ENCODE peak calls at places on chromosomes 1 and 21, in ten cellular contexts. P is psoas muscle; D is stimulated activated CD4-positive, alpha-beta T cell treated with anti-CD3 and anti-CD28 coated beads, Interleukin-15, amount 100 ng/mL, for 1 hour; X is brain pericyte; J is T-cell; R is esophagus squamous epithelium; M is activated CD8-positive, alpha-beta memory T cell treated with anti-CD3 and anti-CD28 coated beads for 4 hours; W is skeletal muscle cell; A is WTC11; Q is prostate gland. H is an unnamed sample.

GRCh38 chr1:3896396-3897000 is 3.6 kb downstream of the C1orf174 start:
- DNase-seq in P (no peak), D (no peak), X (no peak), J (no peak), R (no peak), M (no peak), W (no peak), A (no peak), Q (no peak), H (no peak)

GRCh38 chr1:112998592-112999235 is 42.7 kb upstream of the SLC16A1 start:
- DNase-seq in P (peak; percentile 51), D (no peak), X (peak; percentile 75), J (no peak), R (no peak), M (no peak), W (peak; percentile 49), A (no peak), Q (no peak), H (no peak)

GRCh38 chr1:219244864-219245263 is 71.2 kb downstream of the LYPLAL1 start:
- DNase-seq in P (no peak), D (no peak), X (no peak), J (no peak), R (no peak), M (no peak), W (no peak), A (no peak), Q (no peak), H (no peak)

GRCh38 chr1:187079330-187079729 is 250.6 kb downstream of the PLA2G4A start:
- DNase-seq in P (no peak), D (no peak), X (no peak), J (no peak), R (no peak), M (no peak), W (no peak), A (no peak), Q (no peak), H (no peak)

GRCh38 chr1:243686149-243686548 is 163.9 kb downstream of the AKT3 start:
- DNase-seq in P (no peak), D (no peak), X (no peak), J (no peak), R (no peak), M (no peak), W (no peak), A (no peak), Q (no peak), H (no peak)

GRCh38 chr1:32291145-32291707 is 657 bp upstream of the HDAC1 start:
- DNase-seq in P (no peak), D (no peak), X (no peak), J (no peak), R (no peak), M (no peak), W (peak; percentile 5), A (no peak), Q (no peak), H (no peak)

GRCh38 chr21:31873696-31874599 is 1.1 kb downstream of the HUNK start:
- DNase-seq in P (peak; percentile 66), D (no peak), X (no peak), J (peak; percentile 8), R (no peak), M (no peak), W (no peak), A (peak; percentile 74), Q (peak; percentile 10), H (no peak)

GRCh38 chr1:100902365-100902764 is 6.5 kb downstream of the SLC30A7 start:
- DNase-seq in P (no peak), D (no peak), X (no peak), J (no peak), R (no peak), M (no peak), W (no peak), A (no peak), Q (no peak), H (no peak)

GRCh38 chr21:44400791-44401385 is 47.5 kb downstream of the TRPM2 start:
- DNase-seq in P (no peak), D (no peak), X (no peak), J (no peak), R (no peak), M (no peak), W (no peak), A (no peak), Q (no peak), H (no peak)

GRCh38 chr1:30923597-30923996 is 15.0 kb upstream of the SDC3 start:
- DNase-seq in P (no peak), D (no peak), X (no peak), J (no peak), R (no peak), M (no peak), W (no peak), A (no peak), Q (no peak), H (no peak)

GRCh38 chr1:52168373-52169080 is 26.6 kb downstream of the ZFYVE9 start:
- DNase-seq in P (no peak), D (no peak), X (no peak), J (no peak), R (no peak), M (no peak), W (no peak), A (no peak), Q (no peak), H (no peak)

GRCh38 chr1:111161843-111162242 is 21.8 kb downstream of the CEPT1 start:
- DNase-seq in P (no peak), D (no peak), X (no peak), J (no peak), R (no peak), M (no peak), W (no peak), A (no peak), Q (no peak), H (no peak)

GRCh38 chr1:26411624-26412074 is 1.0 kb downstream of the LIN28A start:
- DNase-seq in P (no peak), D (no peak), X (no peak), J (no peak), R (no peak), M (no peak), W (no peak), A (peak; percentile 66), Q (no peak), H (no peak)

GRCh38 chr1:12153181-12153785 is 13.5 kb upstream of the TNFRSF1B start:
- DNase-seq in P (peak; percentile 36), D (no peak), X (no peak), J (no peak), R (peak; percentile 27), M (no peak), W (peak; percentile 56), A (no peak), Q (no peak), H (no peak)

GRCh38 chr1:41754540-41754939 is 164.2 kb downstream of the HIVEP3 start:
- DNase-seq in P (no peak), D (no peak), X (no peak), J (peak; percentile 12), R (no peak), M (peak; percentile 44), W (no peak), A (no peak), Q (no peak), H (no peak)

GRCh38 chr1:113146242-113147072 is 73.5 kb downstream of the LRIG2 start:
- DNase-seq in P (no peak), D (no peak), X (no peak), J (peak; percentile 0), R (no peak), M (no peak), W (no peak), A (no peak), Q (no peak), H (no peak)

GRCh38 chr1:12309783-12310742 is 80.2 kb downstream of the VPS13D start:
- DNase-seq in P (no peak), D (no peak), X (peak; percentile 82), J (no peak), R (no peak), M (no peak), W (no peak), A (no peak), Q (peak; percentile 72), H (no peak)

H was measured in CD8-positive, alpha-beta T cell.